ENCODE peak calls at places on chromosomes 13 and 19, in nine cellular contexts. D, A, H, T, L, N, W, F and O are unnamed samples.
A peak's percentile ranks its signal among the peaks of the same experiment; 100 is the strongest.

GRCh38 chr19:22784051-22784450 is at the start of gene ZNF99:
- DNase-seq in F (no peak), A (no peak), L (peak; percentile 90), W (no peak), D (no peak), N (no peak), T (no peak), H (no peak), O (no peak)

GRCh38 chr19:13036366-13036976 is 41.2 kb downstream of the NFIX start:
- DNase-seq in F (no peak), N (no peak), D (no peak), H (no peak), A (no peak), T (no peak), W (peak; percentile 85), L (no peak), O (no peak)

GRCh38 chr13:102250448-102250847 is 151.4 kb downstream of the FGF14 start:
- DNase-seq in W (no peak), L (no peak), H (no peak), D (no peak), A (no peak), F (no peak), T (no peak), N (no peak), O (no peak)

GRCh38 chr13:33152389-33152788 is 133.2 kb downstream of the STARD13 start:
- DNase-seq in W (no peak), F (no peak), T (no peak), H (no peak), D (no peak), N (no peak), L (no peak), A (no peak), O (no peak)

GRCh38 chr13:110106726-110107125 is 200.2 kb downstream of the COL4A1 start:
- DNase-seq in F (peak; percentile 41), T (no peak), N (no peak), D (no peak), W (no peak), A (peak; percentile 63), L (no peak), H (no peak), O (no peak)

GRCh38 chr19:991174-991931 is 7.2 kb downstream of the WDR18 start:
- DNase-seq in H (no peak), D (peak; percentile 81), N (peak; percentile 37), W (no peak), A (peak; percentile 51), F (peak; percentile 60), L (no peak), T (no peak), O (no peak)

GRCh38 chr19:3409346-3410064 is 43.1 kb downstream of the NFIC start:
- DNase-seq in W (no peak), T (no peak), H (no peak), L (no peak), A (no peak), N (no peak), F (no peak), D (no peak), O (no peak)

GRCh38 chr19:55643003-55643732 is at the start of gene ZNF581:
- DNase-seq in N (peak; percentile 71), D (peak; percentile 86), H (peak; percentile 63), F (peak; percentile 71), T (peak; percentile 74), L (peak; percentile 74), W (peak; percentile 80), A (peak; percentile 77), O (no peak)

GRCh38 chr13:109389892-109390345 is 396.5 kb downstream of the IRS2 start:
- DNase-seq in H (no peak), N (no peak), F (peak; percentile 87), L (no peak), A (peak; percentile 96), W (no peak), D (no peak), T (peak; percentile 97), O (peak; percentile 96)

GRCh38 chr13:92547256-92547655 is 679.4 kb upstream of the GPC6 start:
- DNase-seq in F (peak; percentile 52), D (no peak), L (no peak), H (no peak), N (no peak), A (peak; percentile 54), W (peak; percentile 69), T (no peak), O (no peak)

GRCh38 chr19:33771308-33772101 is 25.2 kb upstream of the KCTD15 start:
- DNase-seq in L (peak; percentile 72), N (peak; percentile 45), F (peak; percentile 57), H (no peak), W (peak; percentile 49), A (peak; percentile 25), D (peak; percentile 81), T (peak; percentile 42), O (no peak)

GRCh38 chr13:40190656-40191100 is 475.8 kb downstream of the FOXO1 start:
- DNase-seq in H (no peak), N (peak; percentile 62), T (peak; percentile 10), L (peak; percentile 86), A (peak; percentile 99), D (peak; percentile 64), F (peak; percentile 88), W (peak; percentile 77), O (no peak)

GRCh38 chr19:3142292-3142670 is 6.4 kb downstream of the GNA15 start:
- DNase-seq in D (peak; percentile 66), L (no peak), W (peak; percentile 93), N (no peak), T (peak; percentile 96), H (no peak), A (peak; percentile 58), F (peak; percentile 77), O (no peak)

GRCh38 chr13:30738526-30738925 is 3.2 kb downstream of the ALOX5AP start:
- DNase-seq in W (no peak), F (no peak), T (no peak), H (no peak), A (no peak), D (no peak), N (no peak), L (no peak), O (no peak)

GRCh38 chr19:55590621-55591020 is 8.7 kb downstream of the FIZ1 start:
- DNase-seq in L (no peak), T (peak; percentile 33), N (no peak), F (no peak), H (no peak), D (no peak), W (no peak), A (no peak), O (no peak)

GRCh38 chr19:34120846-34121639 is 51.3 kb upstream of the LSM14A start:
- DNase-seq in D (peak; percentile 65), F (peak; percentile 67), W (peak; percentile 35), T (peak; percentile 65), L (no peak), N (peak; percentile 23), H (no peak), A (peak; percentile 49), O (peak; percentile 18)

GRCh38 chr13:97067342-97067895 is 73.1 kb upstream of the OXGR1 start:
- DNase-seq in T (peak; percentile 63), H (no peak), L (no peak), D (no peak), A (peak; percentile 24), N (no peak), F (peak; percentile 22), W (no peak), O (no peak)

GRCh38 chr19:45711851-45712698 is 18.6 kb downstream of the FBXO46 start:
- DNase-seq in T (no peak), H (no peak), D (no peak), L (no peak), F (no peak), A (no peak), W (no peak), N (no peak), O (no peak)

GRCh38 chr19:1117654-1118053 is 13.9 kb downstream of the GPX4 start:
- DNase-seq in N (no peak), D (no peak), F (no peak), T (no peak), A (no peak), H (no peak), W (no peak), L (no peak), O (no peak)

GRCh38 chr19:22600690-22601648 is 33.2 kb upstream of the ZNF492 start:
- DNase-seq in F (no peak), L (no peak), H (no peak), T (no peak), N (no peak), W (no peak), D (no peak), A (no peak), O (no peak)

GRCh38 chr19:49094505-49095482 is 9.5 kb downstream of the SNRNP70 start:
- DNase-seq in F (no peak), N (no peak), W (no peak), L (peak; percentile 60), H (no peak), A (no peak), T (no peak), D (no peak), O (no peak)

GRCh38 chr19:40718774-40719391 is 2.0 kb downstream of the ITPKC start:
- DNase-seq in N (no peak), A (peak; percentile 52), T (no peak), W (peak; percentile 38), H (no peak), D (peak; percentile 22), L (no peak), F (peak; percentile 64), O (no peak)